ENCODE peak calls at places on chromosomes 13 and 19, in six cellular contexts. One of them, this sample, is unnamed.

GRCh38 chr19:47428177-47428894 is 9.0 kb upstream of the MEIS3 start:
- DNase-seq in A549: peak; percentile 98
- DNase-seq in Peyer's patch: peak; percentile 90
- DNase-seq in K562: peak; percentile 98
- DNase-seq in lower leg skin: peak; percentile 96
- DNase-seq in tibial nerve: peak; percentile 52
- DNase-seq in this sample: peak; percentile 86

GRCh38 chr19:12938536-12939291 is at the start of gene CALR:
- DNase-seq in A549: peak; percentile 37
- DNase-seq in lower leg skin: peak; percentile 91
- DNase-seq in Peyer's patch: peak; percentile 63
- DNase-seq in K562: peak; percentile 64
- DNase-seq in tibial nerve: no peak
- DNase-seq in this sample: no peak

GRCh38 chr13:32314271-32314967 is 744 bp downstream of the ZAR1L start:
- DNase-seq in A549: no peak
- DNase-seq in tibial nerve: peak; percentile 23
- DNase-seq in lower leg skin: no peak
- DNase-seq in K562: no peak
- DNase-seq in Peyer's patch: peak; percentile 61
- DNase-seq in this sample: no peak

GRCh38 chr19:8577247-8577646 is at the start of gene MYO1F:
- DNase-seq in A549: no peak
- DNase-seq in tibial nerve: no peak
- DNase-seq in Peyer's patch: peak; percentile 84
- DNase-seq in K562: peak; percentile 58
- DNase-seq in lower leg skin: no peak
- DNase-seq in this sample: no peak

GRCh38 chr13:111915104-111915551 is 151.8 kb upstream of the SOX1 start:
- DNase-seq in K562: no peak
- DNase-seq in A549: no peak
- DNase-seq in tibial nerve: no peak
- DNase-seq in lower leg skin: peak; percentile 56
- DNase-seq in Peyer's patch: peak; percentile 31
- DNase-seq in this sample: no peak

GRCh38 chr13:34223984-34224383 is 406.0 kb downstream of the RFC3 start:
- DNase-seq in K562: no peak
- DNase-seq in tibial nerve: no peak
- DNase-seq in lower leg skin: no peak
- DNase-seq in A549: peak; percentile 90
- DNase-seq in Peyer's patch: no peak
- DNase-seq in this sample: no peak

GRCh38 chr19:29492761-29493160 is 33.0 kb upstream of the VSTM2B start:
- DNase-seq in K562: no peak
- DNase-seq in A549: no peak
- DNase-seq in tibial nerve: no peak
- DNase-seq in lower leg skin: no peak
- DNase-seq in Peyer's patch: no peak
- DNase-seq in this sample: no peak

GRCh38 chr19:42229855-42230331 is 9.8 kb downstream of the ZNF526 start:
- DNase-seq in lower leg skin: no peak
- DNase-seq in Peyer's patch: no peak
- DNase-seq in K562: peak; percentile 89
- DNase-seq in tibial nerve: no peak
- DNase-seq in A549: peak; percentile 65
- DNase-seq in this sample: no peak

GRCh38 chr19:56760842-56761241 is 79.7 kb downstream of the PEG3 start:
- DNase-seq in lower leg skin: no peak
- DNase-seq in A549: no peak
- DNase-seq in tibial nerve: no peak
- DNase-seq in Peyer's patch: no peak
- DNase-seq in K562: no peak
- DNase-seq in this sample: no peak

GRCh38 chr19:31174948-31175347 is 174.3 kb downstream of the TSHZ3 start:
- DNase-seq in K562: no peak
- DNase-seq in A549: no peak
- DNase-seq in Peyer's patch: no peak
- DNase-seq in tibial nerve: no peak
- DNase-seq in lower leg skin: peak; percentile 81
- DNase-seq in this sample: no peak

DNA sequence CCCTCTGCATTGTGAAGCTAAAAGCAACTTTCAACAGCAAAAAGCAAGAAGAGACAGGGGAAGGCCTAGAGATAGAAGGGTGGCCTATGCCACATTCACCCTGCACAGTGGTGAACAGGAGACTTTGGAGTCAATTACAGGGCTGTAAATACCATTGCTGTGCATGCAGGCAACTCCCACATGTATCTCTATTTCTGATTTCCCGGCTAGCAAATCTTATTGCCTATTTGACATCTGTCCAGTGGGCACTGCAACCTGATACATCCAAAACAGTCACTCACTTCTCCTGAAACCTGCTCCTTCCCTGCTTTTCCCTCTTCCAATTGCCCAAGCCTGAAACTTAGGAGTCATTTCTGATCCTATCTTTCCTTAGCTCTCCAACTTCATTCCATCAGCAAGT is 13.4 kb downstream of the RUBCNL start:
- DNase-seq in Peyer's patch: peak; percentile 54
- DNase-seq in lower leg skin: no peak
- DNase-seq in A549: no peak
- DNase-seq in tibial nerve: no peak
- DNase-seq in K562: no peak
- DNase-seq in this sample: no peak
- TF ChIP-seq POLR2A in Peyer's patch: no peak
- TF ChIP-seq POLR2A in lower leg skin: no peak
- TF ChIP-seq POLR2A in A549: no peak
- TF ChIP-seq POLR2A in tibial nerve: no peak
- TF ChIP-seq POLR2A in K562: no peak
- TF ChIP-seq POLR2A in this sample: no peak

DNA sequence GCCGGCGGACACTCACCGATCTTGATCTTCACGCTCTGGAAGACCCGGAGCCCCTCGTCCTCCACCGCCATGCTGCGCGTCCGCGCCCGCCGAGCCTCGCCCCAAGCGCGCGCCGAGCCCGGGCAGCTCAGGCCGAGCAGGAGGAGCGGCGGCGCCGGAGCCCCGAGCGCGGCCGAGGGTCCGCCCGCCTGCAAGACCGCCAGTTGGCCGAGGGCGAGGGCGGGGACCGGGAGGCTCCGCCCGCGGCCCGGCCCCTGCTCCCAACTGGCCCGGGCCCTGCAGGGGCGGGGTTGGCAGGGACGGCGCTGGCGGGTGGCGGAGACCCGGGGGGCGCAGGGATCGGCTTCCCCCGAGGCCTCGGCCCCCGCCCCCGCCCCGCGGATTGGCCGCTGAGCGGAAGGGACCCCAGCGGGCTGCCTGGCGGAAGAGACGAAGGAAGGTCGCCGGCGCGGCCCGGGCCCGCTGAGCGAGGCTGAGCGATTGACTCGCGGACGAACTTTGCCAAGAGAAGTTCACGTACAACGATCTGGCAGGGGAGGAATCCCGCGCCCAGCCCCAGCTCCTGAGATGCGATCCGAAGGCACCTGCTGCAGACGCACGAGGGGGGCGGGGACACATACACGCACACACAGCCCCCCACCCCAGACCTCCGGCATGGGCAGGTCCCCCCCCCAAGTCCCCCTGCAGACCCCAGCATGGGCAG is at the start of gene RASA3:
- DNase-seq in Peyer's patch: peak; percentile 89
- DNase-seq in lower leg skin: peak; percentile 91
- DNase-seq in K562: peak; percentile 80
- DNase-seq in A549: peak; percentile 54
- DNase-seq in tibial nerve: peak; percentile 62
- DNase-seq in this sample: peak; percentile 97
- TF ChIP-seq POLR2A in Peyer's patch: no peak
- TF ChIP-seq POLR2A in lower leg skin: no peak
- TF ChIP-seq POLR2A in K562: no peak
- TF ChIP-seq POLR2A in A549: peak; percentile 42
- TF ChIP-seq POLR2A in tibial nerve: peak; percentile 85
- TF ChIP-seq POLR2A in this sample: peak; percentile 87

GRCh38 chr13:72527333-72527732 is 200.1 kb downstream of the MZT1 start:
- DNase-seq in lower leg skin: no peak
- DNase-seq in A549: no peak
- DNase-seq in tibial nerve: no peak
- DNase-seq in Peyer's patch: no peak
- DNase-seq in K562: no peak
- DNase-seq in this sample: no peak
- TF ChIP-seq POLR2A in lower leg skin: no peak
- TF ChIP-seq POLR2A in A549: no peak
- TF ChIP-seq POLR2A in tibial nerve: no peak
- TF ChIP-seq POLR2A in Peyer's patch: no peak
- TF ChIP-seq POLR2A in K562: no peak
- TF ChIP-seq POLR2A in this sample: no peak

GRCh38 chr19:49489601-49490167 is 2.3 kb downstream of the RPL13A start:
- DNase-seq in A549: peak; percentile 78
- DNase-seq in lower leg skin: no peak
- DNase-seq in Peyer's patch: peak; percentile 76
- DNase-seq in tibial nerve: no peak
- DNase-seq in K562: peak; percentile 81
- DNase-seq in this sample: no peak
- TF ChIP-seq POLR2A in A549: no peak
- TF ChIP-seq POLR2A in lower leg skin: no peak
- TF ChIP-seq POLR2A in Peyer's patch: no peak
- TF ChIP-seq POLR2A in tibial nerve: no peak
- TF ChIP-seq POLR2A in K562: peak; percentile 73
- TF ChIP-seq POLR2A in this sample: no peak

GRCh38 chr19:6737284-6737872 is at the start of gene GPR108:
- DNase-seq in Peyer's patch: peak; percentile 100
- DNase-seq in K562: peak; percentile 100
- DNase-seq in A549: peak; percentile 99
- DNase-seq in lower leg skin: peak; percentile 100
- DNase-seq in tibial nerve: peak; percentile 99
- DNase-seq in this sample: peak; percentile 99
- TF ChIP-seq POLR2A in Peyer's patch: peak; percentile 60
- TF ChIP-seq POLR2A in K562: no peak
- TF ChIP-seq POLR2A in A549: no peak
- TF ChIP-seq POLR2A in lower leg skin: no peak
- TF ChIP-seq POLR2A in tibial nerve: peak; percentile 49
- TF ChIP-seq POLR2A in this sample: no peak